ENCODE peak calls at places on chromosomes 11 and 22, in four cellular contexts. N is A549, Y is K562, L is HepG2. O is an unnamed sample.

GRCh38 chr11:37786214-37786755 is 1188.2 kb upstream of the RAG2 start:
- DNase-seq in N (no peak), L (no peak), Y (no peak), O (no peak)

GRCh38 chr11:112519749-112520148 is 259.1 kb upstream of the PLET1 start:
- DNase-seq in Y (no peak), N (no peak), L (no peak), O (no peak)

GRCh38 chr11:30631148-30631547 is 45.0 kb upstream of the MPPED2 start:
- DNase-seq in Y (no peak), N (no peak), L (no peak), O (no peak)

GRCh38 chr22:42493393-42493792 is 26.2 kb downstream of the RRP7A start:
- DNase-seq in N (no peak), Y (no peak), L (no peak), O (no peak)

GRCh38 chr11:69476715-69477025 is 4.8 kb upstream of the LINC01488 start:
- DNase-seq in Y (no peak), L (no peak), N (no peak), O (no peak)

GRCh38 chr11:107858217-107859070 is at the start of gene SLC35F2:
- DNase-seq in L (peak), N (peak), Y (peak), O (peak)

GRCh38 chr11:60781286-60782044 is 3.7 kb upstream of the MS4A10 start:
- DNase-seq in Y (no peak), N (no peak), L (no peak), O (no peak)

GRCh38 chr11:44319170-44319551 is 9.2 kb upstream of the ALX4 start:
- DNase-seq in N (no peak), Y (no peak), L (no peak), O (peak)

GRCh38 chr11:1822648-1823375 is 12.0 kb upstream of the SYT8 start:
- DNase-seq in N (no peak), Y (no peak), L (no peak), O (no peak)

GRCh38 chr11:17386331-17387084 is 2.0 kb downstream of the KCNJ11 start:
- DNase-seq in Y (peak), L (peak), N (peak), O (peak)

GRCh38 chr11:44833869-44834452 is 107.2 kb downstream of the TSPAN18 start:
- DNase-seq in N (no peak), Y (no peak), L (no peak), O (no peak)

GRCh38 chr11:76578655-76579046 is 91.9 kb downstream of the LRRC32 start:
- DNase-seq in N (no peak), L (no peak), Y (no peak), O (no peak)

GRCh38 chr11:124069429-124070401 is 28.6 kb upstream of the OR10G7 start:
- DNase-seq in Y (peak), N (peak), L (peak), O (peak)

GRCh38 chr11:84383571-84383970 is 1097.4 kb upstream of the CCDC90B start:
- DNase-seq in L (no peak), N (no peak), Y (no peak), O (no peak)

GRCh38 chr11:130916910-130917309 is 631 bp upstream of the SNX19 start:
- DNase-seq in L (no peak), Y (no peak), N (no peak), O (no peak)

GRCh38 chr22:26143801-26144325 is 25.4 kb upstream of the SEZ6L start:
- DNase-seq in N (no peak), Y (no peak), L (no peak), O (no peak)

GRCh38 chr11:71240865-71241691 is 11.3 kb downstream of the SHANK2 start:
- DNase-seq in N (peak), L (peak), Y (no peak), O (peak)

GRCh38 chr11:122933434-122933833 is 48.2 kb downstream of the BSX start:
- DNase-seq in Y (no peak), N (no peak), L (no peak), O (no peak)

GRCh38 chr11:8081591-8082021 is 595 bp downstream of the TUB start:
- DNase-seq in L (no peak), Y (no peak), N (peak), O (no peak)

GRCh38 chr11:60919320-60919719 is 4.9 kb upstream of the TMEM132A start:
- DNase-seq in L (no peak), N (no peak), Y (no peak), O (no peak)

GRCh38 chr22:24894998-24895397 is 51.5 kb downstream of the LHFPL7 start:
- DNase-seq in L (peak), Y (no peak), N (peak), O (peak)

GRCh38 chr22:40991298-40991697 is 40.1 kb downstream of the RBX1 start:
- DNase-seq in L (no peak), Y (no peak), N (no peak), O (no peak)

GRCh38 chr11:47863189-47863892 is 15.2 kb upstream of the NUP160 start:
- DNase-seq in L (no peak), N (no peak), Y (no peak), O (no peak)
- TF ChIP-seq NR3C1 in L (no peak), N (no peak), Y (no peak), O (no peak)

GRCh38 chr11:62680825-62681240 is 2.0 kb upstream of the UBXN1 start:
- DNase-seq in Y (peak), L (peak), N (peak), O (no peak)
- TF ChIP-seq NR3C1 in Y (no peak), L (no peak), N (no peak), O (no peak)

GRCh38 chr22:33325232-33326004 is 267.2 kb upstream of the SYN3 start:
- DNase-seq in N (no peak), Y (no peak), L (no peak), O (no peak)
- TF ChIP-seq NR3C1 in N (no peak), Y (no peak), L (no peak), O (no peak)

GRCh38 chr11:12430912-12431311 is 53.5 kb downstream of the PARVA start:
- DNase-seq in N (peak), Y (no peak), L (peak), O (no peak)

GRCh38 chr11:12433571-12434061 is 56.2 kb downstream of the PARVA start:
- DNase-seq in L (no peak), N (no peak), Y (no peak), O (no peak)

GRCh38 chr11:12429155-12429554 is 51.8 kb downstream of the PARVA start:
- DNase-seq in L (no peak), Y (no peak), N (no peak), O (no peak)

GRCh38 chr11:12432507-12432906 is 55.1 kb downstream of the PARVA start:
- DNase-seq in N (no peak), L (no peak), Y (no peak), O (no peak)

GRCh38 chr11:12430351-12430750 is 53.0 kb downstream of the PARVA start:
- DNase-seq in Y (no peak), N (no peak), L (no peak), O (no peak)
- TF ChIP-seq NR3C1 in Y (no peak), N (no peak), L (no peak), O (no peak)

DNA sequence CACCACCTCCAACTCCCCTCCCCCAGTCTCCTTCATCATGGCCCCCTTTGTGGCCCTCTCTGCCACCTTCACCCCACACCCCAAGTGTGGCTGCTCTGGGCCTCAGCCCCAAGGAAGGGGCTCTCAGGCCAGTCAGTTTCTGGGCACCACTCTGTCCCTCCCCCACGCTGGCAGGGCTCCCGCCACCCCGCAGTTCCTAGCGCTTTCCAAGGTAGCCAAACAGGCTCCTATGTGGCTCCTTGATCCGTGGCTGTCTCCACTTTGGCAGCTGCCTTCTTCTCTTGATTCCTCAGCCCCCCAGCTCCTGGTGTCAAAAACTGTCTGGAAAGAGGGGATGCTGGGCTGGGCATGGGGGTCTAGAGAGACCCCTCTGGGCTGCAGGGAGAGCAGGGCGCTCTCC is 10.4 kb upstream of the CACNA1I start:
- DNase-seq in Y (no peak), L (no peak), N (no peak), O (no peak)
- TF ChIP-seq NR3C1 in Y (no peak), L (no peak), N (no peak), O (no peak)

GRCh38 chr11:62370743-62371440 is 33.6 kb downstream of the ASRGL1 start:
- DNase-seq in N (no peak), L (no peak), Y (no peak), O (peak)
- TF ChIP-seq NR3C1 in N (no peak), L (no peak), Y (no peak), O (no peak)

GRCh38 chr22:31275576-31275975 is 16.7 kb downstream of the PIK3IP1 start:
- DNase-seq in N (no peak), Y (no peak), L (no peak), O (no peak)
- TF ChIP-seq NR3C1 in N (no peak), Y (no peak), L (no peak), O (no peak)

GRCh38 chr22:22165936-22166710 is 78.5 kb upstream of the VPREB1 start:
- DNase-seq in Y (no peak), N (no peak), L (no peak), O (no peak)
- TF ChIP-seq NR3C1 in Y (peak), N (no peak), L (no peak), O (no peak)

GRCh38 chr22:30280495-30280894 is 8.8 kb downstream of the CASTOR1 start:
- DNase-seq in N (no peak), Y (no peak), L (no peak), O (no peak)
- TF ChIP-seq NR3C1 in N (no peak), Y (no peak), L (no peak), O (no peak)

GRCh38 chr22:44734801-44735517 is 17.4 kb upstream of the ARHGAP8 start:
- DNase-seq in L (no peak), N (no peak), Y (no peak), O (no peak)

GRCh38 chr22:44736581-44737413 is 15.6 kb upstream of the ARHGAP8 start:
- DNase-seq in L (no peak), Y (no peak), N (no peak), O (no peak)

GRCh38 chr22:44734278-44734677 is 18.1 kb upstream of the ARHGAP8 start:
- DNase-seq in Y (no peak), L (no peak), N (no peak), O (no peak)

GRCh38 chr22:44737414-44738346 is 14.7 kb upstream of the ARHGAP8 start:
- DNase-seq in N (no peak), L (no peak), Y (no peak), O (no peak)

GRCh38 chr22:44735518-44736428 is 16.6 kb upstream of the ARHGAP8 start:
- DNase-seq in L (peak), Y (peak), N (peak), O (peak)
- TF ChIP-seq NR3C1 in L (no peak), Y (no peak), N (no peak), O (no peak)

O was measured in WTC11.